ENCODE peak calls at places on chromosomes 16 and 17, in ten cellular contexts. E is right lobe of liver, A is ascending aorta, N is lower leg skin, L is activated B cell treated with CpG ODN at 0.5 μM for 24 hours, B is GM10248, Z is AG04449, S is tibial artery, G is esophagus muscularis mucosa, X is psoas muscle. J is an unnamed sample.

GRCh38 chr17:56592487-56593072 is 919 bp upstream of the NOG start:
- DNase-seq in E (peak), A (no peak), N (peak), L (peak), B (peak), Z (no peak), S (peak), G (no peak), X (peak), J (no peak)

GRCh38 chr17:71441098-71441497 is 679.7 kb upstream of the SOX9 start:
- DNase-seq in E (no peak), A (no peak), N (no peak), L (no peak), B (no peak), Z (peak), S (no peak), G (no peak), X (no peak), J (no peak)

GRCh38 chr16:67936876-67937605 is 391 bp upstream of the PSMB10 start:
- DNase-seq in E (no peak), A (peak), N (no peak), L (no peak), B (peak), Z (no peak), S (peak), G (no peak), X (no peak), J (no peak)

GRCh38 chr17:77254961-77255741 is 114.4 kb downstream of the SEC14L1 start:
- DNase-seq in E (no peak), A (no peak), N (no peak), L (no peak), B (no peak), Z (peak), S (no peak), G (no peak), X (no peak), J (no peak)

GRCh38 chr17:78952706-78953105 is 27.0 kb downstream of the LGALS3BP start:
- DNase-seq in E (no peak), A (no peak), N (no peak), L (no peak), B (no peak), Z (no peak), S (no peak), G (no peak), X (no peak), J (no peak)

GRCh38 chr17:41624208-41625101 is at the start of gene KRT17:
- DNase-seq in E (peak), A (no peak), N (no peak), L (no peak), B (no peak), Z (no peak), S (no peak), G (no peak), X (no peak), J (no peak)

GRCh38 chr17:49913226-49914095 is 55.5 kb upstream of the DLX4 start:
- DNase-seq in E (no peak), A (no peak), N (no peak), L (no peak), B (no peak), Z (no peak), S (no peak), G (no peak), X (no peak), J (no peak)

GRCh38 chr16:19210968-19211367 is 42.9 kb downstream of the SYT17 start:
- DNase-seq in E (no peak), A (no peak), N (no peak), L (peak), B (peak), Z (no peak), S (no peak), G (no peak), X (no peak), J (no peak)

GRCh38 chr16:1054660-1055556 is 17.6 kb upstream of the SSTR5 start:
- DNase-seq in E (peak), A (no peak), N (peak), L (no peak), B (peak), Z (no peak), S (no peak), G (no peak), X (peak), J (peak)

GRCh38 chr16:78005881-78006280 is 16.5 kb upstream of the CLEC3A start:
- DNase-seq in E (no peak), A (no peak), N (no peak), L (no peak), B (peak), Z (no peak), S (no peak), G (no peak), X (no peak), J (no peak)
- TF ChIP-seq CTCF in E (peak), A (no peak), N (no peak), L (no peak), B (peak), Z (peak), S (no peak), G (no peak), X (no peak), J (peak)

GRCh38 chr16:83402160-83402794 is 405.5 kb upstream of the HSBP1 start:
- DNase-seq in E (no peak), A (no peak), N (no peak), L (no peak), B (no peak), Z (no peak), S (no peak), G (no peak), X (no peak), J (no peak)
- TF ChIP-seq CTCF in E (no peak), A (no peak), N (no peak), L (no peak), B (no peak), Z (peak), S (no peak), G (no peak), X (no peak), J (no peak)

GRCh38 chr16:20348365-20349185 is 3.9 kb downstream of the UMOD start:
- DNase-seq in E (peak), A (no peak), N (no peak), L (no peak), B (no peak), Z (no peak), S (no peak), G (no peak), X (no peak), J (no peak)
- TF ChIP-seq CTCF in E (peak), A (no peak), N (no peak), L (no peak), B (no peak), Z (no peak), S (peak), G (peak), X (no peak), J (peak)

GRCh38 chr17:1746975-1747543 is 4.4 kb downstream of the SERPINF2 start:
- DNase-seq in E (peak), A (no peak), N (peak), L (no peak), B (no peak), Z (no peak), S (peak), G (no peak), X (no peak), J (no peak)

GRCh38 chr17:1744551-1745512 is 2.2 kb downstream of the SERPINF2 start:
- DNase-seq in E (peak), A (no peak), N (no peak), L (no peak), B (no peak), Z (no peak), S (no peak), G (no peak), X (no peak), J (no peak)

GRCh38 chr17:1742371-1743093 is at the start of gene SERPINF2:
- DNase-seq in E (peak), A (no peak), N (no peak), L (no peak), B (no peak), Z (no peak), S (no peak), G (no peak), X (no peak), J (no peak)

GRCh38 chr17:1745513-1746020 is 2.9 kb downstream of the SERPINF2 start:
- DNase-seq in E (peak), A (no peak), N (no peak), L (no peak), B (no peak), Z (no peak), S (no peak), G (no peak), X (no peak), J (no peak)

DNA sequence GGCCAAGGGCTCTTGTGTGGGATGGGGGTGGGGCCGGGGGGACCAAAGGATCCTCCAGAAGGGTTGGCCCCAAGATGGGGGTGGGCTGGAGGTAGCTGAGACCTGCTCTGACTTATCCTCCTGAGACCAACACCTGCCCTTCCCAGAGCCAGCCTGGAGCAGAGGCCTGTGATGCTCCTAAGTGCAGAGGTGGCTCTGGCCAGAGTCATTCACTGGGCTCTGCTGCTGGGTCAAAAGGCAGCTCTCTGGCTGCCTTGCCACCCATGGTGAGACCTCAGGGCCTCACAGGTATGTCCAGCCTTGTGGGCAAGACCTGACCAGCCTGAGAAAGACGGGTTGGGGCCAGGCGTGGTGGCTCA is 402 bp downstream of the SERPINF2 start:
- DNase-seq in E (no peak), A (no peak), N (no peak), L (no peak), B (no peak), Z (no peak), S (no peak), G (no peak), X (no peak), J (no peak)
- TF ChIP-seq CTCF in E (no peak), A (no peak), N (no peak), L (no peak), B (no peak), Z (no peak), S (no peak), G (no peak), X (no peak), J (no peak)

DNA sequence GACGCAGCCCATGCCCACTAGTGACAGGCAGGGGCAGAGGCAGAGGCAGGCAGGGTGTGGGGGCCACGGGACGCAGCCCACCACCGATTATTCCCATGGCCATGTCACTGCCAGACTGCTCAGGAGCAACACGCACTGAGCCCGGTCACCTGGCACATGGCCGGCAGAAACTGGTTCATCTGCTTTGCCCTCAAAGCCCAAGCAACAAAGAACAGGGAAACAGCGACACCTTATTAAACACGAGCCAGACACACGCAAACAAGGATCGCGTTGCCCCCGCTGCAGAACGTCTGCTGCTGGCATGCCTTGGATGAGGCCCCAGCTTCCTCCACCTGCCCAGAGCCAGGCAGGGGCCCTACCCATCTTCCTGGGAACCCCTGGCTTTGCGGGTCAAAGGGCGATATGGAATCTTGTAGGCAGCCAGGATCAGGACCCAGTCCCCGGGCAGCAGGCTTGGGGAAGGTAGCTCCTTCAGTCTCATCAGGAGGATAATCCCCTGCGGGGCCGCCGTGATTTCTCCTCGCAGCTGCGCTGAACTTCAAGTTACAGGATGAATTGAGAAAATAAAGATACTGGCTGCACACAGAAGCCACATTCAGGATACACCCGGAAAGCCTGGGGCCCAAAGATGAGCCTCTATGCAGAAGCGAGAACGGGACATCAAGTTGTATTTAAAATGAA is 4.8 kb downstream of the TBC1D16 start:
- DNase-seq in E (peak), A (no peak), N (no peak), L (no peak), B (no peak), Z (no peak), S (no peak), G (no peak), X (no peak), J (peak)
- TF ChIP-seq CTCF in E (peak), A (no peak), N (no peak), L (no peak), B (no peak), Z (no peak), S (no peak), G (no peak), X (no peak), J (peak)

GRCh38 chr16:13435415-13435814 is 484.5 kb upstream of the ERCC4 start:
- DNase-seq in E (no peak), A (no peak), N (no peak), L (no peak), B (no peak), Z (no peak), S (no peak), G (no peak), X (no peak), J (no peak)

GRCh38 chr16:13436641-13437423 is 483.1 kb upstream of the ERCC4 start:
- DNase-seq in E (no peak), A (no peak), N (no peak), L (no peak), B (peak), Z (no peak), S (no peak), G (no peak), X (no peak), J (no peak)

GRCh38 chr16:13439766-13440165 is 480.2 kb upstream of the ERCC4 start:
- DNase-seq in E (no peak), A (no peak), N (no peak), L (no peak), B (no peak), Z (no peak), S (no peak), G (no peak), X (no peak), J (no peak)

GRCh38 chr16:13438064-13438463 is 481.9 kb upstream of the ERCC4 start:
- DNase-seq in E (no peak), A (no peak), N (no peak), L (no peak), B (peak), Z (no peak), S (no peak), G (no peak), X (no peak), J (no peak)

DNA sequence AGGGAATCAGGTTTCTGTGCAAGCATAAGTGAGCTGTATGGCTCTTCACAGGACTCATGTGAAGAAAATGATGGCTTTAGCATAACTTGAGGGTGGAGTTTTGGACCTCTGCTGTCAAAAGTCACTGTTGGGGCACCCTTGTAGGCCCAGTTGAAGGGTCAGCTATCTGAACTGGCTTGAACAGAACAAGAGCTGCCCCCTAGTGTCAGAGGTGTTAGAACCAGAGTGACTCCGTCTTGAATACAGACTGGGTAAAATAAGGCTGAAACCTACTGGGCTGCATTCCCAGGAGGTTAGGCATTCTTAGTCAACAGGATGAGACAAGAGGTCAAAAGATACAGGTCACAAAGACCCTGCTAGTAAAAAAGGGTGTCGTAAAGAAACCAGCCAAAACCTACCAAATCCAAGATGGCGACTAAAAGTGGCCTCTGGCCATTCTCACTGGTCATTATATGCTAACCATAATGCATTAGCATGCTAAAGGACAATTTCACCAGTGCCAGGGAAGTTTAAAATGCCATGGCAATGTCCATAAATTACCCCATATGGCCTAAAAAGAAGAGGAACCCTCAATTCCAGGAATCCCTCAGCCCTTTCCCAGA is 484.0 kb upstream of the ERCC4 start:
- DNase-seq in E (no peak), A (no peak), N (no peak), L (no peak), B (no peak), Z (no peak), S (no peak), G (no peak), X (no peak), J (no peak)
- TF ChIP-seq CTCF in E (no peak), A (no peak), N (no peak), L (no peak), B (peak), Z (no peak), S (no peak), G (no peak), X (no peak), J (peak)

J was measured in D721Med.